ENCODE peak calls at places on chromosomes 1 and 21, in eight cellular contexts. H, J, W, B, R, N, A and X are unnamed samples.

GRCh38 chr21:45496151-45496967 is 45.9 kb downstream of the SLC19A1 start:
- DNase-seq in H (peak; percentile 15), W (no peak), N (peak; percentile 42), J (peak; percentile 51), R (no peak), A (no peak), B (no peak), X (no peak)

GRCh38 chr1:243490147-243490546 is 234.3 kb downstream of the SDCCAG8 start:
- DNase-seq in A (no peak), J (no peak), R (no peak), H (no peak), W (no peak), B (no peak), N (no peak), X (no peak)

GRCh38 chr1:205983925-205984725 is 19.1 kb downstream of the RAB7B start:
- DNase-seq in J (peak; percentile 80), R (peak; percentile 56), H (peak; percentile 42), W (peak; percentile 51), N (peak; percentile 83), B (peak; percentile 64), A (no peak), X (peak; percentile 74)

GRCh38 chr1:101697057-101697456 is 299.7 kb downstream of the OLFM3 start:
- DNase-seq in H (no peak), R (no peak), J (no peak), A (no peak), N (no peak), W (no peak), B (peak; percentile 32), X (peak; percentile 31)

GRCh38 chr1:21510885-21511578 is 1.8 kb downstream of the ALPL start:
- DNase-seq in H (no peak), R (no peak), A (no peak), J (no peak), N (no peak), B (no peak), W (peak; percentile 7), X (no peak)

GRCh38 chr1:43451701-43452532 is 1.8 kb downstream of the HYI start:
- DNase-seq in A (no peak), N (peak; percentile 44), W (no peak), B (no peak), J (no peak), R (no peak), H (no peak), X (no peak)

GRCh38 chr1:83756984-83757717 is 241.8 kb downstream of the TTLL7 start:
- DNase-seq in B (no peak), H (no peak), J (no peak), N (no peak), R (no peak), A (no peak), W (no peak), X (no peak)

GRCh38 chr21:16195476-16195875 is 465.7 kb downstream of the USP25 start:
- DNase-seq in H (no peak), N (no peak), W (peak; percentile 61), R (no peak), A (no peak), B (peak; percentile 53), J (no peak), X (peak; percentile 88)

GRCh38 chr1:70072239-70072751 is 133.1 kb downstream of the LRRC40 start:
- DNase-seq in N (no peak), R (no peak), B (peak; percentile 34), A (no peak), W (peak; percentile 65), H (no peak), J (no peak), X (peak; percentile 79)

GRCh38 chr21:36209626-36210171 is 53.1 kb downstream of the DOP1B start:
- DNase-seq in J (no peak), B (peak; percentile 34), R (peak; percentile 54), A (peak; percentile 44), N (no peak), H (no peak), W (peak; percentile 52), X (peak; percentile 83)

GRCh38 chr1:42313970-42314369 is 21.1 kb downstream of the FOXJ3 start:
- DNase-seq in N (no peak), A (no peak), J (no peak), H (no peak), B (no peak), R (no peak), W (no peak), X (no peak)

GRCh38 chr1:69861641-69862040 is 293.9 kb downstream of the LRRC7 start:
- DNase-seq in N (no peak), R (no peak), A (no peak), W (no peak), H (no peak), J (no peak), B (no peak), X (no peak)

GRCh38 chr1:9900142-9901043 is 9.7 kb downstream of the CTNNBIP1 start:
- DNase-seq in J (peak; percentile 86), H (no peak), W (no peak), B (no peak), R (peak; percentile 41), N (no peak), A (no peak), X (no peak)

GRCh38 chr1:117783586-117784396 is 145.6 kb downstream of the GDAP2 start:
- DNase-seq in H (no peak), N (no peak), R (no peak), J (no peak), W (peak; percentile 43), B (no peak), A (no peak), X (no peak)

GRCh38 chr1:24275510-24275909 is 43.6 kb upstream of the GRHL3 start:
- DNase-seq in N (no peak), W (peak; percentile 69), J (no peak), H (no peak), A (peak; percentile 54), B (no peak), R (no peak), X (no peak)

GRCh38 chr1:11339346-11340247 is 66.6 kb downstream of the UBIAD1 start:
- DNase-seq in A (no peak), J (no peak), N (peak; percentile 93), H (no peak), R (no peak), W (no peak), B (no peak), X (no peak)

GRCh38 chr21:43851593-43851992 is 13.4 kb upstream of the AGPAT3 start:
- DNase-seq in B (no peak), R (no peak), N (no peak), A (no peak), J (no peak), H (no peak), W (no peak), X (no peak)

GRCh38 chr1:29635073-29635335 is 398.7 kb downstream of the PTPRU start:
- DNase-seq in W (no peak), A (no peak), N (no peak), J (no peak), H (no peak), R (no peak), B (no peak), X (no peak)

GRCh38 chr1:21662426-21663250 is 6.5 kb downstream of the RAP1GAP start:
- DNase-seq in N (no peak), A (no peak), R (no peak), B (no peak), H (no peak), W (no peak), J (no peak), X (no peak)

GRCh38 chr1:33407339-33407738 is 23.6 kb downstream of the PHC2 start:
- DNase-seq in J (no peak), R (no peak), A (no peak), N (no peak), W (no peak), H (no peak), B (no peak), X (no peak)

GRCh38 chr1:43834280-43835140 is 99.1 kb upstream of the ARTN start:
- DNase-seq in J (no peak), B (peak; percentile 49), H (no peak), R (peak; percentile 20), A (peak; percentile 78), N (no peak), W (peak; percentile 89), X (peak; percentile 83)

GRCh38 chr1:115643636-115644035 is 1.9 kb downstream of the VANGL1 start:
- DNase-seq in J (no peak), N (no peak), R (no peak), W (no peak), H (no peak), B (no peak), A (no peak), X (no peak)
- H3K4me3 ChIP-seq in J (no peak overlapping the region), N (no peak overlapping the region), R (no peak overlapping the region), W (no peak overlapping the region), H (no peak overlapping the region), B (peak overlapping the region; percentile 90), A (peak overlapping the region; percentile 80), X (no peak overlapping the region)

DNA sequence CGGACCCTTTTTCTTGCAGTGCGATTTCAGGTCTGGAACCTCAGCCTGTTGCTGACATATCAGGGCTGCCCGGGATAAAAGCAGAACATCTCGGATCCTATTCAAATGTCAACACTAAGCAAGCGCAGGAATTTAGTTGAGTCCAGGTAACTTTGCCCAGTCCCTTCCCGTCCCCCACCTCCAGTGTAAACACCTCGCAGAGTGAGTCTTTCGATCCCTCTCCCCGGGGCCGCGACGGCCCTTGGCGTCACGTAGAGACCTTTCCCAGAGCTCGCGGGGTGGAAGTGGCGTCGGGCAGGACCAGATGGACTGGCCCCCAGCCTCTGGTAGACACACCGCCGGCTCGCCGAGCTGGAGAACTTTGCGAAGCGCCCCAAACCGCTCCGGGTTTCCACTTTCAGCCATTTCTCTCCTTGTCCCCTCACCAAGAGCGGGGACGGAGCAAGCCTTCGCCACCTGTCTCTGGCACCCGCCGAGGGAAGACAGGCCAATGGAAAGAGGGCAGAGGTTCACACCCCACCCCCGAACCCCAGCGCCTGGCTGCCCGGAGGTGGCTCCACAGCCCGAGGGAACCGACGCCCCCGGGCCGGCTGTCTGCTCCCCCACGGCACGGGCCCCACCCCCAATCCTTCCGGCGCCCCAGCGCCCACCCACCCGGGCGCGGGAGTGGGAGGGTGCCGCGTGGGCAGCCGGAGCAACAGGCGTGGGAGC is 570 bp downstream of the KCND3 start:
- DNase-seq in R (no peak), W (no peak), H (no peak), A (no peak), B (no peak), N (peak; percentile 63), J (peak; percentile 68), X (no peak)
- H3K4me3 ChIP-seq in R (peak overlapping the region; percentile 31), W (peak overlapping the region; percentile 45), H (peak overlapping the region; percentile 52), A (no peak overlapping the region), B (peak overlapping the region; percentile 53), N (peak overlapping the region; percentile 79), J (peak overlapping the region; percentile 68), X (peak overlapping the region; percentile 22)

GRCh38 chr1:226688056-226688748 is 50.9 kb downstream of the ITPKB start:
- DNase-seq in B (no peak), W (no peak), H (no peak), R (no peak), J (no peak), N (no peak), A (no peak), X (no peak)
- H3K4me3 ChIP-seq in B (no peak overlapping the region), W (no peak overlapping the region), H (no peak overlapping the region), R (no peak overlapping the region), J (no peak overlapping the region), N (no peak overlapping the region), A (no peak overlapping the region), X (no peak overlapping the region)

DNA sequence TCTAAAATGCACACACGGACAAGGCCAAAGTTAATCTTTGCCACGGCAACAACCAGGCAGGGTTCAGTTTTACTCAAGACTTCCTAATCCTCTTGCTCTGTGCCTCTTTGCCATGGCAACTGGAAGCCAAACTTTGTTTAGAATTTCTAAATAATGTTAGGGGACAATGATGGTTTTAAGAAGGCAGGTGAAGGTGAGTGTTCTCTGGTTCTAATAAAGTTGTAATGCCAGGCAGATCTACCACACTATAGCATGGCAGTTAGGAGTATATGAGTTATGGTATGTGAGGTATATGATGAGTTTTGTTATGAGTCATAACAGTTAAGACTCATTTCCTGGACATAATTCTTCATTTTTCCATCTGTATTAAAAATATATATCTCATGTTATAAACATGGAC is 2.7 kb downstream of the PTPRC start:
- DNase-seq in J (no peak), W (no peak), N (no peak), H (no peak), B (no peak), R (no peak), A (no peak), X (no peak)
- H3K4me3 ChIP-seq in J (peak overlapping the region; percentile 47), W (no peak overlapping the region), N (peak overlapping the region; percentile 28), H (no peak overlapping the region), B (no peak overlapping the region), R (no peak overlapping the region), A (no peak overlapping the region), X (no peak overlapping the region)